ENCODE peak calls at places on chromosomes 13 and 19, in four cellular contexts. S, Z, K and O are unnamed samples.

GRCh38 chr13:70043685-70044084 is 63.9 kb upstream of the ATXN8OS start:
- DNase-seq in S (no peak), Z (no peak), K (no peak), O (no peak)

GRCh38 chr19:850221-850978 is 1.7 kb upstream of the ELANE start:
- DNase-seq in S (peak), Z (peak), K (peak), O (no peak)

GRCh38 chr19:33818426-33818825 is 21.8 kb downstream of the KCTD15 start:
- DNase-seq in S (peak), Z (no peak), K (no peak), O (no peak)

GRCh38 chr19:35347930-35348298 is 212 bp downstream of the FFAR1 start:
- DNase-seq in S (no peak), Z (no peak), K (no peak), O (no peak)

GRCh38 chr13:51502206-51502651 is 49.4 kb upstream of the INTS6 start:
- DNase-seq in S (no peak), Z (no peak), K (no peak), O (no peak)

GRCh38 chr13:69198706-69199105 is 908.9 kb upstream of the ATXN8OS start:
- DNase-seq in S (no peak), Z (no peak), K (no peak), O (no peak)

GRCh38 chr19:15417699-15418098 is 1.1 kb downstream of the AKAP8L start:
- DNase-seq in S (no peak), Z (peak), K (peak), O (no peak)

GRCh38 chr13:33249894-33250293 is 35.7 kb downstream of the STARD13 start:
- DNase-seq in S (no peak), Z (no peak), K (no peak), O (no peak)

GRCh38 chr19:2014731-2015610 is 543 bp downstream of the BTBD2 start:
- DNase-seq in S (no peak), Z (peak), K (peak), O (no peak)

GRCh38 chr19:5289060-5289990 is 51.3 kb downstream of the PTPRS start:
- DNase-seq in S (no peak), Z (no peak), K (no peak), O (no peak)

GRCh38 chr19:48992571-48993174 is 436 bp downstream of the GYS1 start:
- DNase-seq in S (peak), Z (peak), K (no peak), O (no peak)

GRCh38 chr13:46578590-46578975 is 25.6 kb downstream of the LRCH1 start:
- DNase-seq in S (no peak), Z (no peak), K (no peak), O (no peak)

GRCh38 chr19:40741527-40742390 is 8.5 kb downstream of the ACTMAP start:
- DNase-seq in S (no peak), Z (no peak), K (no peak), O (no peak)

GRCh38 chr19:44737238-44738160 is 11.0 kb upstream of the BCL3 start:
- DNase-seq in S (no peak), Z (peak), K (peak), O (no peak)

GRCh38 chr19:43895727-43896126 is 39.4 kb downstream of the ZNF45 start:
- DNase-seq in S (no peak), Z (no peak), K (peak), O (no peak)

GRCh38 chr19:49441210-49441959 is at the start of gene SLC17A7:
- DNase-seq in S (peak), Z (peak), K (no peak), O (no peak)

GRCh38 chr19:38122402-38123093 is 101.5 kb downstream of the DPF1 start:
- DNase-seq in S (no peak), Z (no peak), K (no peak), O (no peak)

GRCh38 chr13:99585609-99586008 is 84.3 kb downstream of the TM9SF2 start:
- DNase-seq in S (no peak), Z (no peak), K (peak), O (no peak)

GRCh38 chr13:99042851-99043250 is 65.0 kb upstream of the DOCK9 start:
- DNase-seq in S (no peak), Z (no peak), K (no peak), O (no peak)

GRCh38 chr19:1719519-1719918 is 33.8 kb upstream of the ONECUT3 start:
- DNase-seq in S (no peak), Z (no peak), K (no peak), O (no peak)

GRCh38 chr13:97325738-97326137 is 103.6 kb downstream of the MBNL2 start:
- DNase-seq in S (no peak), Z (no peak), K (no peak), O (no peak)

GRCh38 chr13:49610176-49610575 is 18.1 kb upstream of the ARL11 start:
- DNase-seq in S (no peak), Z (no peak), K (no peak), O (no peak)

GRCh38 chr13:108352599-108352998 is 83.1 kb downstream of the TNFSF13B start:
- DNase-seq in S (no peak), Z (no peak), K (peak), O (no peak)

GRCh38 chr19:10289836-10290438 is at the start of gene ICAM5:
- DNase-seq in S (no peak), Z (no peak), K (peak), O (no peak)

DNA sequence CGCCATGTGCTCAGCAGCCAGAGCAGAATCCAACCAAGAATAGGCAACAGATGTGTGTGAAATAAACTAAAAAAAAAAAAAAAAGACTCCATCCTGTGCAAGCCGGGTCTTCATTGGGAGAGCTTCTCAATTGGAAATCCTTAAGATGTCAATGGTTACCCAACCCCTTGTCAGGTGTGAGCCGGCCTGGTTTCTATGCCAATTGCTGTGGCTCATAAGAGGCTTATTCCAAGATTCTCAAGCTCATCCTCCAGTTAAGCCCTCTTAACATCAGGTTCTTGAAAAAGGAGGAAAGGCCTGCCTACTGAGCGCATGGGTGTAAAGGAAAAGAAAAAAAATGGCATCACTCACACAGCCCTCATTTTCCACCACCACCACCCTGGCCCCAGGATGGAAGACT is 1084.6 kb downstream of the UQCRFS1 start:
- DNase-seq in S (no peak), Z (no peak), K (no peak), O (no peak)
- H3K4me3 ChIP-seq in S (no peak), Z (no peak), K (no peak), O (no peak)

DNA sequence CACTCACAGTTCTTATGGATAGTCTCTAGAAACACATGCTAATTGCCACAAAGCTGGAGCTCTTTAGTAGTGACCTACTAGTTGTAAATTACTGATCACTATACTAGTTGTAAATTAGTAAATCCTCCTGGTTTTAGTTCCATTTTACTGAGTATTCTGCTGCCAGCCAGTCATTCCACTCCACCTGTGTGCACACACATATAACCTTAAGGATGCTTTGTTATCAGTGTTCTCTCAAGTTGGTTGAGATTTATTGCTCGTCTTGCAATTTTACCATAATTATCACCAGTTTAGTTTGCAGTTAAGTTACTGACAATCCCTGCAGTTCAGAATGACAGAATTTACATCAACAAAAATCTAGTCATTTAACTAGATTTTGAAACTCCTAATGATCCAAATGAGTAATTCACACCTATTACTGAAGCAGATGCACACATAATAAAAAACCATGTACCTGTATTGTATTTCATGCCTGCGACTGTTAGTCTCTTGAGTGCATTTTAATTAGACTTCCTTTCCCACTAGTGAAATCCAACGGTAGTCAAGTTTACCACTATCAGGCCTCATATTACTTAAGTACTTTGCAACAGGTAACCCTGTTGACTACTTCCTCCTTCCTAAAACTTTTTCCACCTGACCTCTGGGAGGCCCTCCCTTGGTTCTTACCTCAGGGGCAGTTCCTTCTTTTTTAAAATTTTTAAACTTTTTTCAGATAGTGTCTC is 7.6 kb downstream of the TPT1 start:
- DNase-seq in S (no peak), Z (no peak), K (no peak), O (no peak)
- H3K4me3 ChIP-seq in S (no peak), Z (no peak), K (no peak), O (no peak)

GRCh38 chr19:3358392-3358918 is 7.9 kb upstream of the NFIC start:
- DNase-seq in S (no peak), Z (peak), K (no peak), O (peak)
- H3K4me3 ChIP-seq in S (peak), Z (peak), K (peak), O (peak)

GRCh38 chr13:111644750-111645149 is 324.3 kb downstream of the TEX29 start:
- DNase-seq in S (peak), Z (no peak), K (no peak), O (no peak)

GRCh38 chr13:111645198-111645597 is 324.8 kb downstream of the TEX29 start:
- DNase-seq in S (peak), Z (no peak), K (no peak), O (no peak)

GRCh38 chr13:111646464-111646855 is 326.0 kb downstream of the TEX29 start:
- DNase-seq in S (peak), Z (no peak), K (no peak), O (no peak)

GRCh38 chr13:111642156-111642767 is 321.8 kb downstream of the TEX29 start:
- DNase-seq in S (no peak), Z (no peak), K (no peak), O (no peak)

GRCh38 chr13:111645598-111646463 is 325.4 kb downstream of the TEX29 start:
- DNase-seq in S (peak), Z (no peak), K (no peak), O (no peak)
- H3K4me3 ChIP-seq in S (no peak), Z (no peak), K (no peak), O (no peak)